ENCODE peak calls at places on chromosomes 12 and 14, in seven cellular contexts. Z is left ventricle myocardium inferior, S is BE2C, V is hepatocyte, Q is fibroblast of lung, H is K562, G is colonic mucosa. I is an unnamed sample.
A peak's percentile ranks its signal among the peaks of the same experiment; 100 is the strongest.

GRCh38 chr14:75714993-75715392 is 53.9 kb downstream of the TTLL5 start:
- DNase-seq in Z (no peak), S (no peak), V (no peak), Q (peak; percentile 57), H (no peak), G (no peak), I (no peak)

GRCh38 chr12:5624873-5625272 is 193.0 kb downstream of the NTF3 start:
- DNase-seq in Z (no peak), S (no peak), V (no peak), Q (no peak), H (no peak), G (no peak), I (no peak)

GRCh38 chr12:130179191-130179590 is 16.9 kb downstream of the FZD10 start:
- DNase-seq in Z (no peak), S (no peak), V (no peak), Q (no peak), H (no peak), G (no peak), I (no peak)

GRCh38 chr14:38107216-38107631 is 100.5 kb upstream of the SSTR1 start:
- DNase-seq in Z (no peak), S (no peak), V (no peak), Q (no peak), H (no peak), G (no peak), I (no peak)

GRCh38 chr12:54428050-54429013 is 9.3 kb upstream of the ITGA5 start:
- DNase-seq in Z (no peak), S (no peak), V (no peak), Q (peak; percentile 85), H (peak; percentile 32), G (no peak), I (no peak)

GRCh38 chr12:115801826-115802225 is 475.7 kb downstream of the MED13L start:
- DNase-seq in Z (no peak), S (no peak), V (no peak), Q (no peak), H (no peak), G (no peak), I (no peak)

GRCh38 chr14:25461780-25462179 is 411.8 kb upstream of the STXBP6 start:
- DNase-seq in Z (no peak), S (no peak), V (no peak), Q (no peak), H (no peak), G (no peak), I (no peak)

GRCh38 chr12:26741828-26742227 is 91.2 kb downstream of the ITPR2 start:
- DNase-seq in Z (no peak), S (no peak), V (no peak), Q (no peak), H (no peak), G (no peak), I (no peak)

GRCh38 chr14:24113801-24114535 is 609 bp upstream of the DCAF11 start:
- DNase-seq in Z (peak; percentile 86), S (peak; percentile 85), V (peak; percentile 94), Q (peak; percentile 93), H (peak; percentile 74), G (peak; percentile 94), I (peak; percentile 88)

GRCh38 chr12:100208834-100209233 is 8.2 kb downstream of the ACTR6 start:
- DNase-seq in Z (no peak), S (no peak), V (no peak), Q (no peak), H (no peak), G (no peak), I (no peak)

GRCh38 chr12:18422849-18423248 is 161.5 kb downstream of the PIK3C2G start:
- DNase-seq in Z (no peak), S (no peak), V (no peak), Q (no peak), H (no peak), G (no peak), I (no peak)

DNA sequence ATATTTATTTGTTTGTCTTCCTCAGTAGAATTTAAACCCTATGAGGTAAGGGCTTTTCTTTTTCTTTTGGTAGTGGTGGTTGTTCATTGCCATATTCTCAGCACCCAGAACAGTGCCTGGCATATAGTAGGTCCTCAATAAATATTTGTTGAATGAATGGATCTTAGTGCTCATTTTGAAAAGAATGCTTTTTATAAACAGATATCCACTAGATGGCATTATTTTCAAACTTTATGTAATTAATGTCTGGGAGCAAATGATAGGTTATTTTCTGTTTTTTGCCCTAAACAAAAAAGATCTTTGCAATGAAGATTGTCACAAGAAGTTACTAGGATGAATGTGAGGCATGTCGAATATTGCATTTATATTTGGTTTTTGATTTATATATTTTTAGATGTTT is 64.1 kb downstream of the RAD51B start:
- DNase-seq in Z (no peak), S (no peak), V (no peak), Q (peak; percentile 44), H (no peak), G (no peak), I (no peak)
- TF ChIP-seq CTCF in Z (peak; percentile 44), S (no peak), V (peak; percentile 51), Q (peak; percentile 11), H (no peak), G (no peak), I (no peak)

DNA sequence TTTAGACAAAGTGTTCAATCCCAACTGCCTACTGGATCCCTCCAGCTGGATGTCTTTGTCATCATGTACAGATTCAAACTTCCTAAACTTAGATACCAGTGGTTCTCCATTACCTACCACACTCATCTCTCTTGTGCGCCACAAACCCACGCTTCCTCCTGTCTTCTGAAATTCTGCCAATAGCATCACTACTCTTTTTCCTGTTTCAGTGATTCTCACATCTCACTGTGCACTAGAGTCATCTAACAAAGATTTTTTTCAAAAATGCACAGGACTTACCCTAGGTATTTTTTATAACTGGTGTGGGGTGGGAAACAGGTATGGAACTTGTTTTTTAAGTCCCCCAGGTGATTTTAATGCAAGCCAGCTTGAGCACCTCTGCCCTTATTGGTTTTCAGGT is 5.9 kb downstream of the PSMB5 start:
- DNase-seq in Z (no peak), S (no peak), V (no peak), Q (no peak), H (no peak), G (no peak), I (no peak)
- H3K36me3 ChIP-seq in Z (peaks cover 77% of the 10 kb centered on the region), S (peaks cover 87% of the 10 kb centered on the region), V (peaks cover 3% of the 10 kb centered on the region), Q (peaks cover 13% of the 10 kb centered on the region), H (peaks cover 77% of the 10 kb centered on the region), G (peaks cover 13% of the 10 kb centered on the region), I (no peaks in the 10 kb centered on the region)

DNA sequence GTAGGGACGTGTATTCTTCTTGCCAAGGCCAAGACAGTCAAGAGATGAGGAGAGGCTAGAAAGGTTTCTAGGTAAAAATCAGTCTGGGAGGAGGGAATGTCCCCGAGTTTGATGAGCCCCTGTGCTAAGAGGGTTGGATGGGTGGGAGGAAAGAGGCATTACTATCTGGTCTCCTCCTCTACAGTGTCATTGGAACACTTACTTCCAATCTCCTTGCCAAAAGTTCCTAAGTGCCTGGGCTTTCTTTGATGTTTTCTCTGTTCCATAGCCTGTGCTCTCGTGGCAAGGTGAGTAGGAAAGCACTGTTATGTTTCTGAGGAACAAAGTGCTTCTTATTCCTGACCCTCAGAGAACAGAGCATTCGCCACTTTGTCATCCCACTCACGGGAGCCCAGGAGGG is at the start of gene RNASE13:
- DNase-seq in Z (no peak), S (no peak), V (no peak), Q (no peak), H (no peak), G (no peak), I (no peak)
- H3K4me3 ChIP-seq in Z (no peak within 1 kb of the TSS), S (no peak within 1 kb of the TSS), V (no peak within 1 kb of the TSS), Q (no peak within 1 kb of the TSS), H (no peak within 1 kb of the TSS), G (no peak within 1 kb of the TSS), I (no peak within 1 kb of the TSS)

GRCh38 chr12:123062682-123063426 is 82.4 kb downstream of the ARL6IP4 start:
- DNase-seq in Z (no peak), S (no peak), V (peak; percentile 74), Q (peak; percentile 76), H (no peak), G (no peak), I (peak; percentile 72)

GRCh38 chr12:123061806-123062205 is 81.3 kb downstream of the ARL6IP4 start:
- DNase-seq in Z (no peak), S (no peak), V (no peak), Q (no peak), H (no peak), G (no peak), I (no peak)

GRCh38 chr12:123064356-123064755 is 83.9 kb downstream of the ARL6IP4 start:
- DNase-seq in Z (peak; percentile 81), S (no peak), V (no peak), Q (no peak), H (no peak), G (peak; percentile 44), I (peak; percentile 74)

GRCh38 chr12:123064885-123065619 is 84.6 kb downstream of the ARL6IP4 start:
- DNase-seq in Z (no peak), S (no peak), V (no peak), Q (peak; percentile 31), H (no peak), G (no peak), I (no peak)

DNA sequence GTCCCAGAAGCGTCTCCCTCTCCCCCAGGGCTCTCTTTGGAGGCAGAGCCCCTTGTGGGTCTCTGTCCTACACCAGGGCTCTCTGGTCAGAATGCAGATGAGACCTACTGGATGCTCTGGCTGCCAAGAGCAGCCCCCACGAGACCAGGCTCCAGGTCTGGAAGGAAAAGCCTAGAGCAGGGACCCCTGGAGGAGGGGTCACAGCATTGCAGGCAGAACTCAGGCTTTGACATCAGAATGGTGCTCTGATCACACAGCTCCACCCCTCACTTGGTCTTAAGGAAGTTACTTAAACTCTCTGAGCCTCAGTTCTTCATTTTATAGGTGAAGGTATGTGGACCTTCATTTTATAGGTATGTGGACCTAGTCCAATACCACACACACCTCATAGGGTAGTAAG is 83.1 kb downstream of the ARL6IP4 start:
- DNase-seq in Z (no peak), S (peak; percentile 58), V (peak; percentile 43), Q (peak; percentile 32), H (peak; percentile 60), G (no peak), I (no peak)
- TF ChIP-seq CTCF in Z (peak; percentile 32), S (peak; percentile 65), V (peak; percentile 25), Q (peak; percentile 43), H (peak; percentile 72), G (no peak), I (no peak)

GRCh38 chr12:132754555-132754954 is 7.1 kb downstream of the ANKLE2 start:
- DNase-seq in Z (no peak), S (no peak), V (no peak), Q (no peak), H (no peak), G (no peak), I (no peak)
- H3K36me3 ChIP-seq in Z (peaks cover 67% of the 10 kb centered on the region), S (peaks cover 78% of the 10 kb centered on the region), V (no peaks in the 10 kb centered on the region), Q (peaks cover 15% of the 10 kb centered on the region), H (peaks cover 83% of the 10 kb centered on the region), G (no peaks in the 10 kb centered on the region), I (no peaks in the 10 kb centered on the region)

DNA sequence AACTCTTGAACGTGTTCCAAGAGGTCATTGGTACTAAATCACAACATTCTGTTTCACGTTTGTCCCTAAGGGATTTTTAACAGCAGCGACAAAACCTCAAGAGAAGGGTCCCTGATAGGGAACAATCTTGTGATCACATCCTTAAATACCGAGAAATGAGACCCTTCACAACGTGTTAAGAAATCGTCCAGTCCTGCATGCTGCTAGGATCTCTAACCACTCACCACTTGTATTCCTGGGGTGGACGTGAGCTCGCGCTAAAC is 134.2 kb upstream of the KRAS start:
- DNase-seq in Z (no peak), S (no peak), V (no peak), Q (no peak), H (no peak), G (no peak), I (no peak)
- H3K4me3 ChIP-seq in Z (peak overlapping the region; percentile 82), S (peak overlapping the region; percentile 88), V (peak overlapping the region; percentile 41), Q (peak overlapping the region; percentile 71), H (no peak overlapping the region), G (peak overlapping the region; percentile 55), I (peak overlapping the region; percentile 88)

GRCh38 chr12:104729610-104730446 is 228.3 kb downstream of the SLC41A2 start:
- DNase-seq in Z (no peak), S (no peak), V (no peak), Q (no peak), H (no peak), G (no peak), I (no peak)
- TF ChIP-seq CTCF in Z (no peak), S (no peak), V (no peak), Q (no peak), H (no peak), G (no peak), I (no peak)

I was measured in testis.